ENCODE peak calls at places on chromosomes 13 and 19, in four cellular contexts. One of them, this sample, is unnamed.
A peak's percentile ranks its signal among the peaks of the same experiment; 100 is the strongest.

GRCh38 chr13:109914111-109914510 is 127.7 kb upstream of the IRS2 start:
- DNase-seq in prostate gland: no peak
- DNase-seq in tibial nerve: no peak
- DNase-seq in Peyer's patch: no peak
- DNase-seq in this sample: no peak

GRCh38 chr19:57813919-57814504 is 701 bp downstream of the ZNF552 start:
- DNase-seq in prostate gland: peak; percentile 22
- DNase-seq in tibial nerve: no peak
- DNase-seq in Peyer's patch: no peak
- DNase-seq in this sample: no peak

GRCh38 chr19:39390460-39390758 is 497 bp downstream of the PAF1 start:
- DNase-seq in prostate gland: peak; percentile 75
- DNase-seq in tibial nerve: no peak
- DNase-seq in Peyer's patch: peak; percentile 86
- DNase-seq in this sample: peak; percentile 63

GRCh38 chr13:112714772-112715569 is 25.1 kb downstream of the ATP11A start:
- DNase-seq in prostate gland: no peak
- DNase-seq in tibial nerve: no peak
- DNase-seq in Peyer's patch: no peak
- DNase-seq in this sample: peak; percentile 8

GRCh38 chr13:100490692-100491091 is 97.9 kb downstream of the GGACT start:
- DNase-seq in prostate gland: no peak
- DNase-seq in tibial nerve: no peak
- DNase-seq in Peyer's patch: no peak
- DNase-seq in this sample: no peak

GRCh38 chr13:67619987-67620386 is 389.9 kb upstream of the PCDH9 start:
- DNase-seq in prostate gland: no peak
- DNase-seq in tibial nerve: no peak
- DNase-seq in Peyer's patch: no peak
- DNase-seq in this sample: no peak

GRCh38 chr19:48746738-48747575 is at the start of gene IZUMO1:
- DNase-seq in prostate gland: no peak
- DNase-seq in tibial nerve: peak; percentile 63
- DNase-seq in Peyer's patch: peak; percentile 32
- DNase-seq in this sample: peak; percentile 77

GRCh38 chr19:6126335-6126974 is 9.0 kb upstream of the ACSBG2 start:
- DNase-seq in prostate gland: no peak
- DNase-seq in tibial nerve: no peak
- DNase-seq in Peyer's patch: no peak
- DNase-seq in this sample: no peak

GRCh38 chr19:52415711-52416110 is 13.2 kb upstream of the ZNF534 start:
- DNase-seq in prostate gland: no peak
- DNase-seq in tibial nerve: no peak
- DNase-seq in Peyer's patch: no peak
- DNase-seq in this sample: no peak

GRCh38 chr19:19866599-19867248 is 1.0 kb downstream of the ZNF253 start:
- DNase-seq in prostate gland: no peak
- DNase-seq in tibial nerve: no peak
- DNase-seq in Peyer's patch: peak; percentile 75
- DNase-seq in this sample: peak; percentile 21

GRCh38 chr19:54282706-54283105 is 1.8 kb upstream of the LILRB2 start:
- DNase-seq in prostate gland: no peak
- DNase-seq in tibial nerve: no peak
- DNase-seq in Peyer's patch: no peak
- DNase-seq in this sample: no peak

GRCh38 chr13:60164490-60164889 is 762 bp upstream of the DIAPH3 start:
- DNase-seq in prostate gland: no peak
- DNase-seq in tibial nerve: no peak
- DNase-seq in Peyer's patch: no peak
- DNase-seq in this sample: no peak

GRCh38 chr19:30552593-30552992 is 180.4 kb downstream of the ZNF536 start:
- DNase-seq in prostate gland: no peak
- DNase-seq in tibial nerve: no peak
- DNase-seq in Peyer's patch: no peak
- DNase-seq in this sample: no peak

GRCh38 chr13:75481176-75482069 is 546 bp downstream of the TBC1D4 start:
- DNase-seq in prostate gland: peak; percentile 21
- DNase-seq in tibial nerve: peak; percentile 11
- DNase-seq in Peyer's patch: no peak
- DNase-seq in this sample: no peak

GRCh38 chr13:75153834-75154233 is 328.1 kb downstream of the TBC1D4 start:
- DNase-seq in prostate gland: no peak
- DNase-seq in tibial nerve: no peak
- DNase-seq in Peyer's patch: no peak
- DNase-seq in this sample: peak; percentile 22

GRCh38 chr19:17286263-17286662 is 4.6 kb downstream of the ANKLE1 start:
- DNase-seq in prostate gland: no peak
- DNase-seq in tibial nerve: no peak
- DNase-seq in Peyer's patch: no peak
- DNase-seq in this sample: no peak

GRCh38 chr13:105936816-105937215 is 598.6 kb downstream of the EFNB2 start:
- DNase-seq in prostate gland: no peak
- DNase-seq in tibial nerve: no peak
- DNase-seq in Peyer's patch: no peak
- DNase-seq in this sample: no peak

GRCh38 chr13:112756081-112756480 is 66.2 kb downstream of the ATP11A start:
- DNase-seq in prostate gland: no peak
- DNase-seq in tibial nerve: no peak
- DNase-seq in Peyer's patch: no peak
- DNase-seq in this sample: no peak

GRCh38 chr13:85148009-85148408 is 651.2 kb downstream of the SLITRK6 start:
- DNase-seq in prostate gland: no peak
- DNase-seq in tibial nerve: no peak
- DNase-seq in Peyer's patch: no peak
- DNase-seq in this sample: no peak

GRCh38 chr13:23766199-23766771 is 122.9 kb downstream of the MIPEP start:
- DNase-seq in prostate gland: no peak
- DNase-seq in tibial nerve: no peak
- DNase-seq in Peyer's patch: no peak
- DNase-seq in this sample: no peak

GRCh38 chr13:90454002-90454636 is 893.4 kb upstream of the MIR17HG start:
- DNase-seq in prostate gland: no peak
- DNase-seq in tibial nerve: no peak
- DNase-seq in Peyer's patch: no peak
- DNase-seq in this sample: no peak

GRCh38 chr19:49862411-49863253 is 4.7 kb downstream of the PNKP start:
- DNase-seq in prostate gland: no peak
- DNase-seq in tibial nerve: no peak
- DNase-seq in Peyer's patch: no peak
- DNase-seq in this sample: no peak

GRCh38 chr13:98466634-98467236 is 110.2 kb downstream of the STK24 start:
- DNase-seq in prostate gland: no peak
- DNase-seq in tibial nerve: peak; percentile 61
- DNase-seq in Peyer's patch: peak; percentile 46
- DNase-seq in this sample: no peak

GRCh38 chr19:3234800-3235199 is 10.3 kb downstream of the CELF5 start:
- DNase-seq in prostate gland: no peak
- DNase-seq in tibial nerve: no peak
- DNase-seq in Peyer's patch: no peak
- DNase-seq in this sample: no peak

GRCh38 chr13:85266771-85267170 is 532.4 kb downstream of the SLITRK6 start:
- DNase-seq in prostate gland: no peak
- DNase-seq in tibial nerve: no peak
- DNase-seq in Peyer's patch: no peak
- DNase-seq in this sample: no peak

GRCh38 chr19:30222428-30222873 is 149.7 kb upstream of the ZNF536 start:
- DNase-seq in prostate gland: no peak
- DNase-seq in tibial nerve: no peak
- DNase-seq in Peyer's patch: no peak
- DNase-seq in this sample: no peak

GRCh38 chr13:30972888-30973377 is 40.5 kb downstream of the TEX26 start:
- DNase-seq in prostate gland: peak; percentile 41
- DNase-seq in tibial nerve: no peak
- DNase-seq in Peyer's patch: no peak
- DNase-seq in this sample: no peak

DNA sequence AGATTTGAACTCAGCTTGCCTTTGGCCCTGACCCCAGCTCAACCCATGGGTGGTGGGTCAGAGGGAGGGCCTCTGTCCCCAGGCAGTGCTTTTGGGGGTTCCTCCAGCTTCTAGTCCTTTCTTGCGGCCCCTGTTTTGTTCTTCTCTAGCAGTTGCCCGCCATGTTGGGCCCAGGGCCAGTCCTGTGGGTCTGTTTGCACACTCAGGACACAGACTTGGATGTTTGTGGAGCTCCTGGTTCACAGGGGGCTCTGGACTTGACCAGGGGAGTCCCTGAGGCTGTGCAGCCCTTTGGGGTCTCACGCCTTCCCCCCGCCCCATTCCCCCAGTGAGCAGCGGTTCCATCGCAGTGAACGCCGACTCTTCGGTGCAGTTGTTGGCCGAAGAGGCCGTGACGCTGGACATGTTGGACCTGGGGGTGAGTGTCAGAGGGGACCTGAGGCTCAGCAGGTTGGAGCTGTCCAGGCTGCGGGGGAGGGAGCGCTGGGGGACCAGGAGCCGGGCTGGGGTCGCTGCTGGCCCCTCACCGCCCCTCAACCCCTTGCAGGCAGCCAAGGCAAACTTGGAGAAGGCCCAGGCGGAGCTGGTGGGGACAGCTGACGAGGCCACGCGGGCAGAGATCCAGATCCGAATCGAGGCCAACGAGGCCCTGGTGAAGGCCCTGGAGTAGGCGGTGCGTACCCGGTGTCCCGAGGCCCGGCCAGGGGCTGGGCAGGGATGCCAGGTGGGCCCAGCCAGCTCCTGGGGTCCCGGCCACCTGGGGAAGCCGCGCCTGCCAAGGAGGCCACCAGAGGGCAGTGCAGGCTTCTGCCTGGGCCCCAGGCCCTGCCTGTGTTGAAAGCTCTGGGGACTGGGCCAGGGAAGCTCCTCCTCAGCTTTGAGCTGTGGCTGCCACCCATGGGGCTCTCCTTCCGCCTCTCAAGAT is 2.5 kb downstream of the ATP5F1D start:
- DNase-seq in prostate gland: peak; percentile 87
- DNase-seq in tibial nerve: peak; percentile 75
- DNase-seq in Peyer's patch: peak; percentile 81
- DNase-seq in this sample: peak; percentile 94
- H3K4me1 ChIP-seq in prostate gland: peaks cover 42% of the 10 kb centered on the region
- H3K4me1 ChIP-seq in tibial nerve: peaks cover 39% of the 10 kb centered on the region
- H3K4me1 ChIP-seq in Peyer's patch: peaks cover 74% of the 10 kb centered on the region
- H3K4me1 ChIP-seq in this sample: peaks cover 79% of the 10 kb centered on the region

GRCh38 chr19:44644391-44645016 is 794 bp downstream of the PVR start:
- DNase-seq in prostate gland: peak; percentile 28
- DNase-seq in tibial nerve: no peak
- DNase-seq in Peyer's patch: no peak
- DNase-seq in this sample: no peak
- H3K27ac ChIP-seq in prostate gland: peak overlapping the region; percentile 87
- H3K27ac ChIP-seq in tibial nerve: peak overlapping the region; percentile 90
- H3K27ac ChIP-seq in Peyer's patch: peak overlapping the region; percentile 52
- H3K27ac ChIP-seq in this sample: peak overlapping the region; percentile 83

GRCh38 chr19:18771328-18772242 is 19.5 kb downstream of the COMP start:
- DNase-seq in prostate gland: no peak
- DNase-seq in tibial nerve: no peak
- DNase-seq in Peyer's patch: no peak
- DNase-seq in this sample: no peak
- TF ChIP-seq CTCF in prostate gland: no peak
- TF ChIP-seq CTCF in tibial nerve: no peak
- TF ChIP-seq CTCF in Peyer's patch: no peak
- TF ChIP-seq CTCF in this sample: no peak

GRCh38 chr19:1266116-1266817 is 2.9 kb upstream of the CIRBP start:
- DNase-seq in prostate gland: peak; percentile 73
- DNase-seq in tibial nerve: no peak
- DNase-seq in Peyer's patch: peak; percentile 93
- DNase-seq in this sample: peak; percentile 94

GRCh38 chr19:1266818-1267440 is 2.2 kb upstream of the CIRBP start:
- DNase-seq in prostate gland: peak; percentile 61
- DNase-seq in tibial nerve: no peak
- DNase-seq in Peyer's patch: peak; percentile 66
- DNase-seq in this sample: peak; percentile 50

GRCh38 chr19:1268392-1269064 is 604 bp upstream of the CIRBP start:
- DNase-seq in prostate gland: peak; percentile 30
- DNase-seq in tibial nerve: no peak
- DNase-seq in Peyer's patch: no peak
- DNase-seq in this sample: peak; percentile 78

GRCh38 chr19:1269065-1269477 is at the start of gene CIRBP:
- DNase-seq in prostate gland: peak; percentile 100
- DNase-seq in tibial nerve: peak; percentile 100
- DNase-seq in Peyer's patch: peak; percentile 100
- DNase-seq in this sample: peak; percentile 100

DNA sequence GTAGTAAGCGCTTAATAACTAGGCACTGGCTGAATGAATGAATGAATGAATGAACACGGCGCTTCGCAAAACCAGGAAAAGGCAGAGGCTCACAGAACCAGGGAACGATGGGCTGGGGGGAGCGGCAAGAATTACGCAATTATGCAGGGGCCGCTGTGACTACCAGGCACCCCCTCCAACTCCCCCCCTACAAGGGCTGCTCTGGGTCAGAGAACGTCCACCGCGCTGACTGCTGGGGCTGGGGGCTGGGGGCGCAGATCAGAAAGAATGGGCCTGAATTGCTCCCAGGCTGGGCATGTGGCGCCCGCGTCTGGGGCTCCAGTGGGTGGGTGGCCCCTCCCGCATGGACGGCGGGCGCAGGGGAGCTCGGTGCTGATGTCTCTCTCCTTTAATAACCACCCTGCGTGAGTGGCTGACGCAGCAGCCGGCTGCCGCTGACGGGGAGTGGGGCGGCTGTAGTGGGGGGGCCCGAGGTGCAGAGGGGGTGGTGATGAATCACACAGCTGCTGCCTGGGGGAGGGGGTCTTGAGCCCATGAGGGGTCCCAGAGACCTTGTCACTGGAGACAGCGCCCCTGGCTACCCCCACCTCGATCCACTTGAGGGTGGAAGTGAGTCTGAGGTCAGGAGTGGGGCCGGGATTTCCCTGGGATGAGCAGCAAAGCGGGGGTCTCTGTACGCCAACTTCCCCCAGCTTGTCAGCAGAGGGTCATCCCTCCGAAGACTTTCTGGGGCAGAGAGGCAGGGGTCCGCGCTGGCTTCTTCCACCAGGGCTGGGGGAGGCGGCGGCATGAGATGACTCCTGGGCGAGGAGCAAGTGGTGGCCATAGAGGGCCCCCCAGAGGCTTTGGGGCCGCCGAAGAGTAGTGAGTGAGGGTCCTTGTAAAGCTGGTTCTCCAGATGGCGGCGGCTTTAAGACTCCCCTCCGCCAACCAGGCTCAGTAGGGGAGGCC is 1.4 kb upstream of the CIRBP start:
- DNase-seq in prostate gland: peak; percentile 16
- DNase-seq in tibial nerve: no peak
- DNase-seq in Peyer's patch: no peak
- DNase-seq in this sample: peak; percentile 77
- H3K4me1 ChIP-seq in prostate gland: peaks cover 44% of the 10 kb centered on the region
- H3K4me1 ChIP-seq in tibial nerve: peaks cover 67% of the 10 kb centered on the region
- H3K4me1 ChIP-seq in Peyer's patch: peaks cover 81% of the 10 kb centered on the region
- H3K4me1 ChIP-seq in this sample: peaks cover 79% of the 10 kb centered on the region

This sample was measured in tibial artery.